ENCODE peak calls at places on chromosomes 6 and 20, in eight cellular contexts. One of them, this sample, is unnamed.

GRCh38 chr6:80767808-80768207 is 661.3 kb downstream of the BCKDHB start:
- DNase-seq in MV-4-11: no peak
- DNase-seq in stimulated activated CD8-positive, alpha-beta memory T cell treated with anti-CD3 and anti-CD28 coated beads, Interleukin-7, amount 100 ng/mL, for 1 hour: no peak
- DNase-seq in GM06990: no peak
- DNase-seq in NCI-H187: no peak
- DNase-seq in WTC11: no peak
- DNase-seq in fibroblast of mammary gland: peak; percentile 95
- DNase-seq in neural crest cell: no peak
- DNase-seq in this sample: no peak

GRCh38 chr6:99603421-99604160 is 3.0 kb upstream of the PRDM13 start:
- DNase-seq in fibroblast of mammary gland: peak; percentile 17
- DNase-seq in MV-4-11: no peak
- DNase-seq in neural crest cell: no peak
- DNase-seq in NCI-H187: no peak
- DNase-seq in WTC11: peak; percentile 84
- DNase-seq in GM06990: no peak
- DNase-seq in stimulated activated CD8-positive, alpha-beta memory T cell treated with anti-CD3 and anti-CD28 coated beads, Interleukin-7, amount 100 ng/mL, for 1 hour: no peak
- DNase-seq in this sample: peak; percentile 73

GRCh38 chr6:166456360-166457156 is 73.8 kb upstream of the MPC1 start:
- DNase-seq in GM06990: no peak
- DNase-seq in MV-4-11: no peak
- DNase-seq in fibroblast of mammary gland: peak; percentile 18
- DNase-seq in WTC11: no peak
- DNase-seq in stimulated activated CD8-positive, alpha-beta memory T cell treated with anti-CD3 and anti-CD28 coated beads, Interleukin-7, amount 100 ng/mL, for 1 hour: no peak
- DNase-seq in NCI-H187: no peak
- DNase-seq in neural crest cell: no peak
- DNase-seq in this sample: no peak

GRCh38 chr6:91437295-91437694 is 850.4 kb upstream of the MAP3K7 start:
- DNase-seq in WTC11: no peak
- DNase-seq in fibroblast of mammary gland: no peak
- DNase-seq in neural crest cell: no peak
- DNase-seq in GM06990: no peak
- DNase-seq in NCI-H187: no peak
- DNase-seq in stimulated activated CD8-positive, alpha-beta memory T cell treated with anti-CD3 and anti-CD28 coated beads, Interleukin-7, amount 100 ng/mL, for 1 hour: no peak
- DNase-seq in MV-4-11: no peak
- DNase-seq in this sample: no peak

GRCh38 chr6:142683688-142684087 is 261.3 kb downstream of the HIVEP2 start:
- DNase-seq in stimulated activated CD8-positive, alpha-beta memory T cell treated with anti-CD3 and anti-CD28 coated beads, Interleukin-7, amount 100 ng/mL, for 1 hour: no peak
- DNase-seq in neural crest cell: no peak
- DNase-seq in fibroblast of mammary gland: no peak
- DNase-seq in NCI-H187: no peak
- DNase-seq in GM06990: no peak
- DNase-seq in MV-4-11: no peak
- DNase-seq in WTC11: no peak
- DNase-seq in this sample: no peak

GRCh38 chr6:167819640-167820039 is 7.1 kb upstream of the AFDN start:
- DNase-seq in NCI-H187: no peak
- DNase-seq in MV-4-11: no peak
- DNase-seq in WTC11: no peak
- DNase-seq in fibroblast of mammary gland: no peak
- DNase-seq in stimulated activated CD8-positive, alpha-beta memory T cell treated with anti-CD3 and anti-CD28 coated beads, Interleukin-7, amount 100 ng/mL, for 1 hour: no peak
- DNase-seq in GM06990: no peak
- DNase-seq in neural crest cell: no peak
- DNase-seq in this sample: no peak

GRCh38 chr6:107495196-107495643 is 5.3 kb downstream of the SOBP start:
- DNase-seq in MV-4-11: no peak
- DNase-seq in NCI-H187: no peak
- DNase-seq in fibroblast of mammary gland: peak; percentile 69
- DNase-seq in neural crest cell: no peak
- DNase-seq in stimulated activated CD8-positive, alpha-beta memory T cell treated with anti-CD3 and anti-CD28 coated beads, Interleukin-7, amount 100 ng/mL, for 1 hour: no peak
- DNase-seq in WTC11: no peak
- DNase-seq in GM06990: no peak
- DNase-seq in this sample: no peak

GRCh38 chr20:20452254-20452676 is 84.4 kb downstream of the INSM1 start:
- DNase-seq in NCI-H187: peak; percentile 51
- DNase-seq in stimulated activated CD8-positive, alpha-beta memory T cell treated with anti-CD3 and anti-CD28 coated beads, Interleukin-7, amount 100 ng/mL, for 1 hour: peak; percentile 14
- DNase-seq in MV-4-11: peak; percentile 62
- DNase-seq in GM06990: peak; percentile 85
- DNase-seq in fibroblast of mammary gland: peak; percentile 76
- DNase-seq in WTC11: peak; percentile 81
- DNase-seq in neural crest cell: peak; percentile 69
- DNase-seq in this sample: peak; percentile 95

GRCh38 chr6:35050291-35050987 is 90.7 kb downstream of the TCP11 start:
- DNase-seq in MV-4-11: peak; percentile 72
- DNase-seq in fibroblast of mammary gland: no peak
- DNase-seq in GM06990: no peak
- DNase-seq in stimulated activated CD8-positive, alpha-beta memory T cell treated with anti-CD3 and anti-CD28 coated beads, Interleukin-7, amount 100 ng/mL, for 1 hour: no peak
- DNase-seq in neural crest cell: no peak
- DNase-seq in NCI-H187: no peak
- DNase-seq in WTC11: no peak
- DNase-seq in this sample: no peak

GRCh38 chr6:149236584-149236983 is 80.9 kb upstream of the TAB2 start:
- DNase-seq in NCI-H187: no peak
- DNase-seq in MV-4-11: no peak
- DNase-seq in stimulated activated CD8-positive, alpha-beta memory T cell treated with anti-CD3 and anti-CD28 coated beads, Interleukin-7, amount 100 ng/mL, for 1 hour: no peak
- DNase-seq in WTC11: no peak
- DNase-seq in neural crest cell: no peak
- DNase-seq in GM06990: no peak
- DNase-seq in fibroblast of mammary gland: peak; percentile 42
- DNase-seq in this sample: peak; percentile 5

GRCh38 chr20:3711418-3712043 is 869 bp downstream of the SIGLEC1 start:
- DNase-seq in neural crest cell: no peak
- DNase-seq in fibroblast of mammary gland: no peak
- DNase-seq in MV-4-11: peak; percentile 50
- DNase-seq in stimulated activated CD8-positive, alpha-beta memory T cell treated with anti-CD3 and anti-CD28 coated beads, Interleukin-7, amount 100 ng/mL, for 1 hour: no peak
- DNase-seq in NCI-H187: no peak
- DNase-seq in WTC11: no peak
- DNase-seq in GM06990: no peak
- DNase-seq in this sample: no peak

GRCh38 chr6:130932438-130932837 is 105.2 kb downstream of the SMLR1 start:
- DNase-seq in GM06990: no peak
- DNase-seq in MV-4-11: no peak
- DNase-seq in stimulated activated CD8-positive, alpha-beta memory T cell treated with anti-CD3 and anti-CD28 coated beads, Interleukin-7, amount 100 ng/mL, for 1 hour: no peak
- DNase-seq in neural crest cell: no peak
- DNase-seq in NCI-H187: no peak
- DNase-seq in fibroblast of mammary gland: no peak
- DNase-seq in WTC11: no peak
- DNase-seq in this sample: no peak

GRCh38 chr20:52219441-52219840 is 27.9 kb upstream of the ZFP64 start:
- DNase-seq in stimulated activated CD8-positive, alpha-beta memory T cell treated with anti-CD3 and anti-CD28 coated beads, Interleukin-7, amount 100 ng/mL, for 1 hour: no peak
- DNase-seq in GM06990: no peak
- DNase-seq in NCI-H187: no peak
- DNase-seq in MV-4-11: no peak
- DNase-seq in fibroblast of mammary gland: no peak
- DNase-seq in neural crest cell: no peak
- DNase-seq in WTC11: peak; percentile 26
- DNase-seq in this sample: peak; percentile 88

GRCh38 chr20:12028771-12029170 is 111.1 kb downstream of the BTBD3 start:
- DNase-seq in neural crest cell: no peak
- DNase-seq in GM06990: no peak
- DNase-seq in NCI-H187: no peak
- DNase-seq in WTC11: no peak
- DNase-seq in MV-4-11: no peak
- DNase-seq in stimulated activated CD8-positive, alpha-beta memory T cell treated with anti-CD3 and anti-CD28 coated beads, Interleukin-7, amount 100 ng/mL, for 1 hour: no peak
- DNase-seq in fibroblast of mammary gland: no peak
- DNase-seq in this sample: no peak

GRCh38 chr6:132515386-132515785 is 2.5 kb upstream of the STX7 start:
- DNase-seq in WTC11: no peak
- DNase-seq in GM06990: no peak
- DNase-seq in neural crest cell: no peak
- DNase-seq in fibroblast of mammary gland: no peak
- DNase-seq in stimulated activated CD8-positive, alpha-beta memory T cell treated with anti-CD3 and anti-CD28 coated beads, Interleukin-7, amount 100 ng/mL, for 1 hour: no peak
- DNase-seq in NCI-H187: no peak
- DNase-seq in MV-4-11: no peak
- DNase-seq in this sample: no peak

GRCh38 chr20:12166053-12166717 is 248.5 kb downstream of the BTBD3 start:
- DNase-seq in neural crest cell: no peak
- DNase-seq in WTC11: no peak
- DNase-seq in fibroblast of mammary gland: peak; percentile 99
- DNase-seq in stimulated activated CD8-positive, alpha-beta memory T cell treated with anti-CD3 and anti-CD28 coated beads, Interleukin-7, amount 100 ng/mL, for 1 hour: no peak
- DNase-seq in MV-4-11: peak; percentile 84
- DNase-seq in NCI-H187: no peak
- DNase-seq in GM06990: no peak
- DNase-seq in this sample: peak; percentile 8

GRCh38 chr20:2692036-2692885 is at the start of gene EBF4:
- DNase-seq in neural crest cell: peak; percentile 22
- DNase-seq in stimulated activated CD8-positive, alpha-beta memory T cell treated with anti-CD3 and anti-CD28 coated beads, Interleukin-7, amount 100 ng/mL, for 1 hour: no peak
- DNase-seq in fibroblast of mammary gland: peak; percentile 15
- DNase-seq in WTC11: peak; percentile 49
- DNase-seq in GM06990: peak; percentile 24
- DNase-seq in MV-4-11: no peak
- DNase-seq in NCI-H187: no peak
- DNase-seq in this sample: peak; percentile 77

GRCh38 chr6:148866657-148867268 is 119.9 kb downstream of the UST start:
- DNase-seq in NCI-H187: no peak
- DNase-seq in GM06990: no peak
- DNase-seq in stimulated activated CD8-positive, alpha-beta memory T cell treated with anti-CD3 and anti-CD28 coated beads, Interleukin-7, amount 100 ng/mL, for 1 hour: no peak
- DNase-seq in MV-4-11: peak; percentile 75
- DNase-seq in WTC11: no peak
- DNase-seq in fibroblast of mammary gland: no peak
- DNase-seq in neural crest cell: no peak
- DNase-seq in this sample: no peak

GRCh38 chr20:21237956-21238355 is 65.2 kb upstream of the XRN2 start:
- DNase-seq in GM06990: no peak
- DNase-seq in neural crest cell: no peak
- DNase-seq in stimulated activated CD8-positive, alpha-beta memory T cell treated with anti-CD3 and anti-CD28 coated beads, Interleukin-7, amount 100 ng/mL, for 1 hour: no peak
- DNase-seq in NCI-H187: no peak
- DNase-seq in fibroblast of mammary gland: no peak
- DNase-seq in WTC11: no peak
- DNase-seq in MV-4-11: no peak
- DNase-seq in this sample: no peak

GRCh38 chr20:35368616-35369423 is 43.0 kb downstream of the UQCC1 start:
- DNase-seq in neural crest cell: no peak
- DNase-seq in NCI-H187: no peak
- DNase-seq in MV-4-11: peak; percentile 94
- DNase-seq in GM06990: no peak
- DNase-seq in WTC11: peak; percentile 14
- DNase-seq in stimulated activated CD8-positive, alpha-beta memory T cell treated with anti-CD3 and anti-CD28 coated beads, Interleukin-7, amount 100 ng/mL, for 1 hour: no peak
- DNase-seq in fibroblast of mammary gland: no peak
- DNase-seq in this sample: no peak

GRCh38 chr6:97437087-97437486 is 154.1 kb upstream of the MMS22L start:
- DNase-seq in GM06990: no peak
- DNase-seq in NCI-H187: no peak
- DNase-seq in MV-4-11: no peak
- DNase-seq in stimulated activated CD8-positive, alpha-beta memory T cell treated with anti-CD3 and anti-CD28 coated beads, Interleukin-7, amount 100 ng/mL, for 1 hour: no peak
- DNase-seq in neural crest cell: no peak
- DNase-seq in fibroblast of mammary gland: peak; percentile 26
- DNase-seq in WTC11: no peak
- DNase-seq in this sample: peak; percentile 53

GRCh38 chr20:54431545-54431944 is 43.8 kb upstream of the DOK5 start:
- DNase-seq in MV-4-11: no peak
- DNase-seq in neural crest cell: no peak
- DNase-seq in WTC11: no peak
- DNase-seq in stimulated activated CD8-positive, alpha-beta memory T cell treated with anti-CD3 and anti-CD28 coated beads, Interleukin-7, amount 100 ng/mL, for 1 hour: no peak
- DNase-seq in fibroblast of mammary gland: peak; percentile 61
- DNase-seq in NCI-H187: no peak
- DNase-seq in GM06990: no peak
- DNase-seq in this sample: peak; percentile 26

GRCh38 chr6:75750925-75751324 is 1.9 kb downstream of the MYO6 start:
- DNase-seq in NCI-H187: no peak
- DNase-seq in MV-4-11: no peak
- DNase-seq in WTC11: no peak
- DNase-seq in GM06990: no peak
- DNase-seq in stimulated activated CD8-positive, alpha-beta memory T cell treated with anti-CD3 and anti-CD28 coated beads, Interleukin-7, amount 100 ng/mL, for 1 hour: no peak
- DNase-seq in neural crest cell: no peak
- DNase-seq in fibroblast of mammary gland: no peak
- DNase-seq in this sample: no peak

GRCh38 chr20:11218035-11218680 is 544.4 kb upstream of the JAG1 start:
- DNase-seq in MV-4-11: no peak
- DNase-seq in stimulated activated CD8-positive, alpha-beta memory T cell treated with anti-CD3 and anti-CD28 coated beads, Interleukin-7, amount 100 ng/mL, for 1 hour: no peak
- DNase-seq in NCI-H187: no peak
- DNase-seq in neural crest cell: no peak
- DNase-seq in GM06990: no peak
- DNase-seq in fibroblast of mammary gland: no peak
- DNase-seq in WTC11: no peak
- DNase-seq in this sample: no peak

GRCh38 chr20:4266183-4266582 is 250.8 kb upstream of the RNF24 start:
- DNase-seq in NCI-H187: no peak
- DNase-seq in GM06990: no peak
- DNase-seq in stimulated activated CD8-positive, alpha-beta memory T cell treated with anti-CD3 and anti-CD28 coated beads, Interleukin-7, amount 100 ng/mL, for 1 hour: no peak
- DNase-seq in MV-4-11: no peak
- DNase-seq in fibroblast of mammary gland: no peak
- DNase-seq in WTC11: no peak
- DNase-seq in neural crest cell: no peak
- DNase-seq in this sample: no peak

This sample was measured in DMS53.